ENCODE peak calls at places on chromosome 10, in nine cellular contexts. D is GM06990, I is GM23338, C is GM12878, Q is left ventricle myocardium inferior, W is left lung, G is IMR-90, F is right cardiac atrium, J is sigmoid colon. L is an unnamed sample. For H3K27me3, the result is how much of the 10 kb centered on the place peaks cover.

GRCh38 chr10:43235070-43235900 is 31.6 kb downstream of the RASGEF1A start:
- DNase-seq in W (peak), J (peak), G (no peak), Q (peak), F (no peak), I (no peak), D (no peak), C (no peak), L (no peak)

GRCh38 chr10:78544447-78545085 is 510.9 kb downstream of the RPS24 start:
- DNase-seq in G (peak), C (no peak), W (no peak), D (no peak), I (no peak), Q (no peak), F (no peak), J (peak), L (no peak)

GRCh38 chr10:43867667-43868361 is 219.1 kb upstream of the ZNF32 start:
- DNase-seq in C (no peak), F (no peak), G (peak), W (no peak), D (no peak), Q (no peak), I (no peak), J (no peak), L (peak)

GRCh38 chr10:114694062-114694461 is 36.0 kb upstream of the ABLIM1 start:
- DNase-seq in J (no peak), W (no peak), I (no peak), C (no peak), Q (no peak), G (no peak), D (no peak), F (no peak), L (no peak)

GRCh38 chr10:35265435-35265834 is 70.9 kb upstream of the CCNY start:
- DNase-seq in F (no peak), G (no peak), J (no peak), W (no peak), C (no peak), I (no peak), Q (no peak), D (no peak), L (no peak)

GRCh38 chr10:124744047-124744687 is at the start of gene FAM53B:
- DNase-seq in D (peak), J (peak), I (peak), W (peak), C (no peak), F (peak), Q (peak), G (peak), L (no peak)

GRCh38 chr10:13555884-13556529 is 27.2 kb upstream of the BEND7 start:
- DNase-seq in Q (no peak), F (no peak), I (peak), C (no peak), J (no peak), D (no peak), W (no peak), G (no peak), L (no peak)

GRCh38 chr10:129417882-129418281 is 49.2 kb upstream of the MGMT start:
- DNase-seq in W (no peak), D (no peak), C (no peak), G (no peak), Q (no peak), F (peak), J (no peak), I (no peak), L (no peak)

GRCh38 chr10:59991661-59992060 is 85.3 kb upstream of the CCDC6 start:
- DNase-seq in F (no peak), I (peak), D (peak), J (peak), C (no peak), G (no peak), W (no peak), Q (no peak), L (peak)

GRCh38 chr10:16952610-16953009 is 135.4 kb upstream of the RSU1 start:
- DNase-seq in Q (no peak), D (no peak), G (no peak), C (no peak), F (no peak), W (no peak), I (no peak), J (no peak), L (no peak)

GRCh38 chr10:59633063-59633462 is 76.6 kb downstream of the SLC16A9 start:
- DNase-seq in C (no peak), I (peak), W (no peak), G (no peak), J (no peak), D (no peak), F (no peak), Q (no peak), L (no peak)

GRCh38 chr10:1206101-1206500 is 149.9 kb downstream of the WDR37 start:
- DNase-seq in J (no peak), F (no peak), C (no peak), G (no peak), Q (no peak), I (no peak), W (no peak), D (no peak), L (no peak)

GRCh38 chr10:26090762-26091161 is 125.8 kb upstream of the GAD2 start:
- DNase-seq in I (peak), J (no peak), C (no peak), D (no peak), Q (no peak), W (no peak), F (no peak), G (no peak), L (no peak)

GRCh38 chr10:60990663-60991062 is 46.7 kb upstream of the RHOBTB1 start:
- DNase-seq in Q (no peak), J (no peak), G (no peak), C (no peak), W (no peak), D (no peak), I (no peak), F (no peak), L (no peak)

GRCh38 chr10:68423522-68423921 is 16.4 kb upstream of the RUFY2 start:
- DNase-seq in F (no peak), I (no peak), C (no peak), Q (no peak), J (no peak), W (no peak), D (no peak), G (no peak), L (no peak)

GRCh38 chr10:68424454-68425014 is 17.5 kb upstream of the RUFY2 start:
- DNase-seq in D (no peak), C (no peak), I (no peak), W (no peak), G (no peak), J (no peak), F (no peak), Q (no peak), L (no peak)

DNA sequence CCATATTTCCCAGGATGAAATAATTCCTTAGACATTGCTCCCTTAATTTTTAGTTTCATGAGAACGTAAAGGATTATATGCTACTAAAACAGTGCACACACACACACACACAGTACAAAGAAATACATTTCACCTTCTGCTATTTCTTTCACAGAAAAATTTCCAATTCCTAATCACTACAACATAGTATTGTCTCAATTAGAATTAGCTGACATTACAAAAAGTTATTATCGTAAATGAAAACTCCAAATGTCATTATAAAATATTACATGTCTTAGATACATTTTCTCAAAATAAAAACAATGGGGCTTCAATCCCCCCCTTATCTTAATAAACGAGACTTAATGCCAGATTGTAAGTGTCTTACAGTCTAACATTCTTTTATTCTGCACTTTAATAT is 12.3 kb upstream of the RUFY2 start:
- DNase-seq in I (no peak), D (no peak), J (no peak), W (no peak), Q (no peak), G (no peak), C (no peak), F (no peak), L (no peak)
- H3K27me3 ChIP-seq in I (under half), D (under half), J (under half), W (under half), Q (under half), G (under half), C (under half), F (under half), L (under half)

GRCh38 chr10:117134084-117135025 is 3.7 kb downstream of the VAX1 start:
- DNase-seq in F (no peak), W (no peak), J (no peak), C (no peak), G (no peak), D (peak), I (peak), Q (no peak), L (no peak)
- H3K4me3 ChIP-seq in F (peak), W (no peak), J (peak), C (no peak), G (no peak), D (no peak), I (peak), Q (peak), L (no peak)

GRCh38 chr10:5584895-5585516 is 60.2 kb downstream of the CALML3 start:
- DNase-seq in G (peak), J (peak), I (no peak), C (peak), W (no peak), D (peak), Q (no peak), F (no peak), L (peak)
- H3K27me3 ChIP-seq in G (under half), J (under half), I (under half), C (under half), W (under half), D (under half), Q (under half), F (under half), L (under half)

GRCh38 chr10:95730233-95730632 is 25.7 kb upstream of the ENTPD1 start:
- DNase-seq in C (no peak), I (no peak), W (no peak), Q (no peak), F (no peak), D (peak), J (no peak), G (no peak), L (no peak)
- H3K4me3 ChIP-seq in C (no peak), I (no peak), W (no peak), Q (no peak), F (no peak), D (no peak), J (no peak), G (no peak), L (no peak)

GRCh38 chr10:75293456-75293840 is 57.7 kb upstream of the COMTD1 start:
- DNase-seq in F (no peak), J (no peak), G (peak), Q (no peak), W (no peak), D (no peak), C (no peak), I (no peak), L (no peak)

GRCh38 chr10:75292794-75293455 is 57.2 kb upstream of the COMTD1 start:
- DNase-seq in W (no peak), F (no peak), D (no peak), J (no peak), Q (no peak), G (no peak), I (no peak), C (no peak), L (no peak)

GRCh38 chr10:75294518-75294865 is 58.7 kb upstream of the COMTD1 start:
- DNase-seq in J (peak), G (no peak), C (no peak), D (no peak), W (peak), I (peak), F (peak), Q (peak), L (no peak)

GRCh38 chr10:75294031-75294437 is 58.3 kb upstream of the COMTD1 start:
- DNase-seq in F (no peak), W (no peak), G (no peak), D (no peak), J (peak), Q (no peak), C (no peak), I (no peak), L (no peak)

DNA sequence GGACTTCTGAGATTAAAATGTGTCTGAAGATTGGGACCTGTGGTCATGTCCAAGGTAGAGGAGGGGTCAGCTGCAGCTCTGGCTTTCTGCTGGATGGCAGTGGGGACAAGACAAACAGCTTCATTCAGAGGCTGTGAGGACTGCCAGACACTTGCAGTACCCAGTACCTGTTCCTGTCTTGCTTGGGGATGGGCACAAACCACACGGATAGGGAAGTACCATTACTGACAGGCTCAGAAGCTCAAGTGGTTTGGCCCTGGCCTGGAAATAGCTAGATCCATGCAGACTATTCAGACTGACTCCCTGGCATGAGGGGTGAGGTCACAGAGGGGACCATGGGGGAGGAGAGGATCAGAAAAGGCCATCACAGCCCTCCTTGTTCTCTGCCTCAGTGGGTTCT is 56.0 kb upstream of the COMTD1 start:
- DNase-seq in D (no peak), W (no peak), J (no peak), G (no peak), C (no peak), I (no peak), Q (no peak), F (no peak), L (no peak)
- H3K27me3 ChIP-seq in D (under half), W (under half), J (under half), G (under half), C (under half), I (under half), Q (under half), F (under half), L (under half)